ENCODE peak calls at places on chromosomes 3 and 15, in eight cellular contexts. O is heart left ventricle; A is pancreas; E is H1; R is tibial artery; M is neural progenitor cell; X is keratinocyte; W is CD4-positive, alpha-beta T cell. C is an unnamed sample.

GRCh38 chr3:43348852-43349574 is 62.7 kb downstream of the SNRK start:
- DNase-seq in M (no peak), A (no peak), W (no peak), E (no peak), R (no peak), X (no peak), O (no peak), C (no peak)

GRCh38 chr3:156024904-156025303 is 95.5 kb upstream of the KCNAB1 start:
- DNase-seq in A (no peak), O (no peak), E (no peak), M (peak), X (no peak), R (no peak), W (no peak), C (no peak)

GRCh38 chr3:34444137-34444536 is 645.7 kb downstream of the PDCD6IP start:
- DNase-seq in A (no peak), W (no peak), E (no peak), X (no peak), M (no peak), O (no peak), R (no peak), C (no peak)

GRCh38 chr3:183188895-183189462 is 26.4 kb upstream of the LAMP3 start:
- DNase-seq in M (peak), R (no peak), E (peak), X (no peak), O (no peak), A (no peak), W (no peak), C (no peak)

GRCh38 chr3:184662192-184662591 is 49.7 kb downstream of the MAGEF1 start:
- DNase-seq in R (no peak), O (no peak), E (no peak), A (no peak), W (no peak), M (no peak), X (no peak), C (no peak)

GRCh38 chr15:84023636-84024035 is 211.9 kb upstream of the GOLGA6L4 start:
- DNase-seq in A (no peak), M (peak), X (no peak), W (no peak), O (no peak), E (peak), R (no peak), C (peak)

GRCh38 chr15:68791431-68792283 is 29.0 kb downstream of the ANP32A start:
- DNase-seq in M (no peak), O (no peak), W (peak), A (no peak), X (no peak), E (no peak), R (no peak), C (no peak)

GRCh38 chr3:186825294-186825821 is 17.2 kb upstream of the ADIPOQ start:
- DNase-seq in W (no peak), R (no peak), X (no peak), O (no peak), A (no peak), M (peak), E (peak), C (peak)

GRCh38 chr3:52289747-52290595 is 2.3 kb downstream of the GLYCTK start:
- DNase-seq in X (no peak), O (no peak), A (peak), M (no peak), W (no peak), R (no peak), E (no peak), C (no peak)

GRCh38 chr3:187536185-187536584 is 134.0 kb downstream of the SST start:
- DNase-seq in O (no peak), R (no peak), W (no peak), M (no peak), X (no peak), E (no peak), A (no peak), C (no peak)

GRCh38 chr3:109050591-109051167 is 67.3 kb downstream of the MORC1 start:
- DNase-seq in X (no peak), O (no peak), M (peak), A (no peak), E (no peak), R (no peak), W (no peak), C (no peak)

GRCh38 chr15:66472176-66472999 is 25.2 kb downstream of the SNAPC5 start:
- DNase-seq in O (no peak), R (no peak), M (no peak), E (no peak), X (no peak), W (peak), A (no peak), C (no peak)

GRCh38 chr3:32873491-32874130 is 55.8 kb downstream of the TRIM71 start:
- DNase-seq in A (no peak), X (no peak), W (no peak), R (no peak), M (no peak), E (no peak), O (no peak), C (no peak)
- TF ChIP-seq CTCF in A (no peak), X (peak), W (no peak), R (no peak), M (peak), E (peak), O (no peak), C (no peak)

DNA sequence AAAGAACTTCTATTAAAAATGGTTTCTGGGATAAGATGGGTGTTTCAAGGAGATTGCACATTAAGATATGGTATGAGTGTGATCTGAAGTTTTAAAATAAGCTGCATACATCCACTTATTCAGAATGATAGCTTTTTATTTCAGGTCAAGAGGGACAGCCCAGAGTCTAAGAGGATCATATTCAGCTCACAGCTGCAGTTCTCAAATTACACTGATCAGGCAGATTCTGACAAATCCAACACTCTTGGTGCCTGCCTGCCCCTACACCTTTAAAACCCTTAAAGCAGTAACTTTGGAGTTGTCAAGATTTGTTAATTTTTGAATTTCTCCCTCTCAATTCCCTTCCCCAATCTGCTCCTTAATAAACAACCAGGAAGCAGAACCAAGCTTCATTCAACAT is 9.1 kb upstream of the TMEM87A start:
- DNase-seq in W (no peak), O (no peak), M (no peak), A (no peak), E (no peak), X (no peak), R (no peak), C (no peak)
- H3K27ac ChIP-seq in W (no peak), O (no peak), M (no peak), A (no peak), E (no peak), X (no peak), R (no peak), C (no peak)

GRCh38 chr3:172454180-172454579 is 5.9 kb upstream of the GHSR start:
- DNase-seq in X (no peak), M (no peak), A (no peak), W (no peak), E (no peak), R (no peak), O (no peak), C (no peak)

GRCh38 chr3:172461530-172462138 is 13.4 kb upstream of the GHSR start:
- DNase-seq in R (no peak), X (no peak), E (no peak), M (peak), A (no peak), O (no peak), W (no peak), C (no peak)

DNA sequence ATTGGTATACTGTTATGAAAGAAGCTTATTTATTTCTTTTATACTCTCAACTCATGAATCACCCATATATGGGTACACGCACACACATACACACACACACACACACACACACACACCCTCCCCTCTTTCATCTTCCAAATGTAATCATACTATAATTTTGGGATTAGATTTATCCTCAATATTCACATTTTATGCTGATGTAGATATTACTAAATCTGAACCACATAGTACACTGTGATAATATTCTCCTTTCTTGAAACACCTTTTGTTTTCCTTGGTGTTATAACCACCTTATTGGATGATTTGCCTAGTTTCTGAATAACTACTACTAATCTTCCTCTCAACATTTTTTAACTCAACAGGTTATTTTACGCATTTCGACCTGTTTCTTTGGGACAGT is 8.1 kb upstream of the GHSR start:
- DNase-seq in X (no peak), R (no peak), M (no peak), W (no peak), E (no peak), O (no peak), A (no peak), C (no peak)
- TF ChIP-seq CTCF in X (no peak), R (no peak), M (no peak), W (no peak), E (no peak), O (no peak), A (no peak), C (no peak)

GRCh38 chr3:14457999-14458398 is 55.6 kb downstream of the SLC6A6 start:
- DNase-seq in R (no peak), M (peak), O (no peak), W (no peak), E (peak), A (no peak), X (no peak), C (no peak)
- H3K27ac ChIP-seq in R (no peak), M (no peak), O (no peak), W (peak), E (no peak), A (peak), X (no peak), C (peak)

GRCh38 chr3:65912647-65913046 is 126.1 kb downstream of the MAGI1 start:
- DNase-seq in A (no peak), E (no peak), R (no peak), X (no peak), O (no peak), M (no peak), W (no peak), C (no peak)

GRCh38 chr3:65915477-65915876 is 123.2 kb downstream of the MAGI1 start:
- DNase-seq in E (no peak), W (no peak), A (no peak), R (no peak), O (no peak), X (no peak), M (no peak), C (no peak)

GRCh38 chr3:65908588-65908987 is 130.1 kb downstream of the MAGI1 start:
- DNase-seq in A (no peak), R (no peak), M (no peak), E (no peak), W (no peak), O (no peak), X (no peak), C (no peak)

GRCh38 chr3:65914740-65915366 is 123.9 kb downstream of the MAGI1 start:
- DNase-seq in R (no peak), M (no peak), O (no peak), W (no peak), X (no peak), A (no peak), E (no peak), C (no peak)

GRCh38 chr3:65914032-65914739 is 124.5 kb downstream of the MAGI1 start:
- DNase-seq in O (no peak), R (no peak), M (peak), E (no peak), A (no peak), W (no peak), X (no peak), C (no peak)
- TF ChIP-seq CTCF in O (peak), R (no peak), M (peak), E (peak), A (no peak), W (no peak), X (peak), C (no peak)

DNA sequence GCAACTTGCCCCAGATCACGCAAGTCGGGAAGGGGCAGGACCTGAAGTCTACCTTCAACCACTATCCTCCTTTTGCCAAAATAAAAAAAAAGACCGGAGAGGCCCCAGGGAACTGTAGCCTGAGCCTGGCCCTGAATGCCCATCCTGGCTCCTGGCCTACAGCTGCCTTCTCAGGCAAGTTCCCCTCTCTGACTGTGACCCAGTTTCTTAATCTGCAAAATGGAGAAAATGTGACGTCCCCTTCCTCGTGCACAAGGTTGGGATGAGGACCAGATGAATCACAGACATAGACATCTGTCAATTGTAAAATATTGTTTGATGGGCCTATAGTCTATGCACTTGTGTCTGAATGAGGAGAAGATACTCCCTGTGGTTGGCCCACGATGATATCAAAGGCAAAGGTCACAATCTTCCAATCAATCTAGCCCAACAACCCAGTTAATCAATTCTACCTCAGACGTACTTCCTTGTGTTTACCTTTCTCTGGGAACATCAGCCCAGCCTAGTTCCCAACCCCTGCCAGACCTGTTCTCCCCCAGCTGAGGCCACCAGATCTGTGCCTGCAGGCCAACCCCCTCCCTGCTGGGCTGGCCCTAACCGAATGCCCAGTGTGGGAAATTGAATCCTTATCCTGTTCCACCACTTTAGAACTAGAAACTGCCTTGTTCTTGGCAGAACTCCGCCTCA is 101.9 kb upstream of the LIPC start:
- DNase-seq in E (no peak), A (peak), X (no peak), M (no peak), W (no peak), O (no peak), R (no peak), C (no peak)
- H3K27ac ChIP-seq in E (no peak), A (peak), X (no peak), M (no peak), W (no peak), O (peak), R (no peak), C (peak)

DNA sequence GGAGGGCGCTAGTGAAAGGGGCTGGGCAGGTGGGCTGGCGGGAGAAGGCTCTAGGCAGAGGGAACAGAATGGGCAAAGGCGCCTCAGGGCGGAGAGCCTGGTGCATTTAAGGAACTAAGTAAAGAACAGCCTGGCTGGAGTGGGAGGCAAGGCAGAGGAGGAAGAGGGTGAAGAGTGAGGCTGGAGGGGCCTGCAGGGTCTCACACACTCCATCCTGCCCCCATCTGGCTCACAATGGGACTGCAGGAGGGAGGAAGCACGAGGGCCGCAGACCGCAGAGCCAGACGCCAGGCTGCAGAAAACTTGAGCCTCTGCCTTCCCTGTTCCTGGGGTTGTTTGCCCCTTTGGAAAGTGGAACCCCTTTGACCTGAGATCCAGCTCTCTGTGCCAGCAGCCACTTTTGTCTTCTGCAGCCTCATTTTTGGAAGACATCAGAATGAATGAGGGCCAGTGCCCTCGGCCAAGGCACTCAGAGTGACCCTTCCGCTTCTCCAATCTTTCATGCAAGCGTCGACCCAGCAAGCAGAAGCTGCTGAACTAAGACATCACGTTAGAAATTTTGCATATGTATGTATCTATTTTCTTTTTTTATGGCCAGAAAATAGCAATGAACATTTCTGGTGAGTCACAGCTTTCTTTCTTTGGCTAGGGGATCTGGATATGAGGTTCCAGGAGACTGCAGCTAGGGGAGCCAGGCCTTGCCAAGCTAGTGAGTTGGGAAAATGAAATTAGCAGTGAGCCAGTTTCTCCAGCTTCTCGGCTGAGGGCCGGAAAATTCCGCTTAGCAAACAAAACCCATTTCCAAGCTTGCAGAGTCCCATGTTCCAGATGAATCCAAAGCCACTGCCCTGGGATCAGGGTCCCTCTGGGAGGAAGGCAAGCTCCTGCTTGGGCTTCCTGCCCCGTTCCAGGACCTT is 137.8 kb downstream of the SRGAP3 start:
- DNase-seq in A (no peak), M (no peak), X (no peak), E (peak), W (no peak), R (peak), O (no peak), C (peak)
- TF ChIP-seq CTCF in A (no peak), M (peak), X (peak), E (peak), W (no peak), R (peak), O (no peak), C (peak)

GRCh38 chr3:39407773-39408492 is 1.4 kb downstream of the RPSA start:
- DNase-seq in W (no peak), E (no peak), O (no peak), R (no peak), M (no peak), X (no peak), A (no peak), C (no peak)
- H3K27ac ChIP-seq in W (peak), E (peak), O (no peak), R (no peak), M (no peak), X (peak), A (no peak), C (peak)

GRCh38 chr15:95292790-95293450 is 1037.6 kb upstream of the NR2F2 start:
- DNase-seq in W (no peak), X (no peak), R (no peak), E (no peak), O (no peak), M (no peak), A (no peak), C (no peak)
- TF ChIP-seq CTCF in W (no peak), X (no peak), R (no peak), E (no peak), O (no peak), M (no peak), A (no peak), C (no peak)

DNA sequence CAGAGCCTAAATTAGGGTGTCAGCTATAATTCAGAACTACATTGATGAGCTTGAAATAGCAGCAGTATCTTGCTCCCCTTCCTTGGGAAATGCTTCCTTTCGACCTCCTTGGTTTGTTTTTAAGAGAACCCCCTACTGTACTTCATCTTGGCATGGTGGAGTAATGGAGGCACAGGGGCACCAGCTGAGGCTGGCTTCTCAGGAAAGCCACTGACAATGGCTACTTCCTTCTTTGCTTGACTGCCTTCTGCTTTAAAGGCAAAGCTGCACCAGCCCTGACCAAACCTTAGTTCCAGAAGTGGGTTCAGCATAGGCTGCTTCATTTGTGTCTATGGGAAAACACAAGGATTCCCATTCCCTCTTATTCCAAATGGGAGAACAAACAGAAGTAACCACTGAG is 1.5 kb upstream of the FBXL22 start:
- DNase-seq in A (no peak), R (no peak), E (no peak), W (no peak), O (no peak), X (no peak), M (no peak), C (no peak)
- H3K27ac ChIP-seq in A (no peak), R (peak), E (no peak), W (no peak), O (peak), X (no peak), M (no peak), C (peak)